ENCODE peak calls at places on chromosomes 11 and 22, in ten cellular contexts. Z is IMR-90; B is effector CD4-positive, alpha-beta T cell; L is HFF-Myc; A is nephron progenitor cell; M is NCI-H446 treated with DMSO at 0.1 percent for 48 hours; T is stimulated activated CD8-positive, alpha-beta memory T cell treated with anti-CD3 and anti-CD28 coated beads, Interleukin-7, amount 100 ng/mL, for 1 hour; K is foreskin fibroblast; W is T-cell; H is lung microvascular endothelial cell. D is an unnamed sample.
A peak's percentile ranks its signal among the peaks of the same experiment; 100 is the strongest.

GRCh38 chr11:125341676-125342075 is 154.4 kb downstream of the FEZ1 start:
- DNase-seq in Z (no peak), B (no peak), L (no peak), A (no peak), M (no peak), T (no peak), K (no peak), W (no peak), H (no peak), D (no peak)

GRCh38 chr11:113265343-113265742 is 49.0 kb upstream of the TTC12 start:
- DNase-seq in Z (no peak), B (no peak), L (no peak), A (no peak), M (no peak), T (no peak), K (no peak), W (no peak), H (no peak), D (no peak)

GRCh38 chr22:44438481-44439131 is 59.4 kb downstream of the RTL6 start:
- DNase-seq in Z (no peak), B (no peak), L (no peak), A (no peak), M (no peak), T (no peak), K (no peak), W (no peak), H (no peak), D (no peak)

GRCh38 chr22:38832005-38832978 is 11.5 kb downstream of the NPTXR start:
- DNase-seq in Z (no peak), B (no peak), L (no peak), A (no peak), M (peak; percentile 99), T (no peak), K (no peak), W (no peak), H (no peak), D (no peak)

GRCh38 chr11:63813563-63814382 is 517 bp downstream of the SPINDOC start:
- DNase-seq in Z (peak; percentile 50), B (peak; percentile 15), L (no peak), A (peak; percentile 62), M (no peak), T (no peak), K (peak; percentile 73), W (no peak), H (peak; percentile 43), D (peak; percentile 48)

GRCh38 chr11:115886111-115886733 is 382.0 kb upstream of the CADM1 start:
- DNase-seq in Z (no peak), B (no peak), L (no peak), A (no peak), M (no peak), T (no peak), K (no peak), W (no peak), H (no peak), D (no peak)

GRCh38 chr22:45844009-45844408 is 133.0 kb downstream of the WNT7B start:
- DNase-seq in Z (no peak), B (no peak), L (no peak), A (no peak), M (no peak), T (no peak), K (no peak), W (no peak), H (no peak), D (no peak)

GRCh38 chr22:45271667-45272188 is 13.0 kb upstream of the UPK3A start:
- DNase-seq in Z (no peak), B (no peak), L (no peak), A (no peak), M (no peak), T (no peak), K (peak; percentile 46), W (no peak), H (no peak), D (no peak)

GRCh38 chr11:1548221-1549070 is 23.6 kb downstream of the DUSP8 start:
- DNase-seq in Z (peak; percentile 42), B (no peak), L (no peak), A (peak; percentile 45), M (no peak), T (no peak), K (peak; percentile 68), W (no peak), H (peak; percentile 25), D (peak; percentile 44)

GRCh38 chr22:23557036-23557435 is 23.1 kb downstream of the IGLL1 start:
- DNase-seq in Z (no peak), B (no peak), L (no peak), A (no peak), M (no peak), T (no peak), K (no peak), W (no peak), H (no peak), D (no peak)

GRCh38 chr22:29299136-29299900 is 7.1 kb upstream of the GAS2L1 start:
- DNase-seq in Z (no peak), B (no peak), L (no peak), A (no peak), M (no peak), T (no peak), K (no peak), W (no peak), H (no peak), D (no peak)

GRCh38 chr11:15194671-15195415 is 80.1 kb downstream of the INSC start:
- DNase-seq in Z (peak; percentile 82), B (no peak), L (no peak), A (no peak), M (no peak), T (no peak), K (peak; percentile 76), W (no peak), H (no peak), D (no peak)

GRCh38 chr11:112523917-112524316 is 263.3 kb upstream of the PLET1 start:
- DNase-seq in Z (no peak), B (no peak), L (no peak), A (no peak), M (no peak), T (no peak), K (no peak), W (no peak), H (no peak), D (no peak)

GRCh38 chr22:34067031-34067430 is 146.8 kb upstream of the LARGE1 start:
- DNase-seq in Z (no peak), B (no peak), L (no peak), A (no peak), M (no peak), T (no peak), K (no peak), W (no peak), H (no peak), D (no peak)

GRCh38 chr22:33883961-33884808 is 36.1 kb downstream of the LARGE1 start:
- DNase-seq in Z (no peak), B (no peak), L (no peak), A (no peak), M (no peak), T (no peak), K (no peak), W (no peak), H (no peak), D (no peak)

GRCh38 chr11:2519879-2520735 is 75.3 kb downstream of the KCNQ1 start:
- DNase-seq in Z (no peak), B (no peak), L (no peak), A (no peak), M (no peak), T (no peak), K (no peak), W (no peak), H (no peak), D (peak; percentile 23)

GRCh38 chr11:12235945-12236743 is 125.8 kb downstream of the MICAL2 start:
- DNase-seq in Z (peak; percentile 72), B (peak; percentile 9), L (peak; percentile 37), A (no peak), M (peak; percentile 38), T (no peak), K (peak; percentile 79), W (peak; percentile 20), H (peak; percentile 72), D (peak; percentile 43)